ENCODE peak calls at places on chromosomes 3 and 15, in six cellular contexts. Z is foreskin fibroblast, W is AG10803, G is stomach, L is BJ, B is right lobe of liver. C is an unnamed sample.

GRCh38 chr15:63052961-63053698 is 10.6 kb downstream of the TPM1 start:
- DNase-seq in Z (peak), W (peak), G (peak), L (no peak), B (no peak), C (no peak)

GRCh38 chr3:31539275-31539674 is 6.5 kb downstream of the STT3B start:
- DNase-seq in Z (no peak), W (peak), G (no peak), L (no peak), B (no peak), C (no peak)

GRCh38 chr15:45399381-45400212 is 21.3 kb upstream of the GATM start:
- DNase-seq in Z (peak), W (peak), G (no peak), L (no peak), B (no peak), C (peak)

GRCh38 chr3:117019082-117019713 is 309.6 kb downstream of the TUSC7 start:
- DNase-seq in Z (peak), W (peak), G (peak), L (peak), B (peak), C (peak)

GRCh38 chr15:99453646-99454045 is 112.1 kb upstream of the MEF2A start:
- DNase-seq in Z (no peak), W (no peak), G (no peak), L (no peak), B (peak), C (no peak)

GRCh38 chr15:72491768-72492167 is 17.6 kb downstream of the ARIH1 start:
- DNase-seq in Z (peak), W (peak), G (no peak), L (no peak), B (no peak), C (no peak)

GRCh38 chr3:12454808-12455121 is 29.5 kb upstream of the TSEN2 start:
- DNase-seq in Z (peak), W (no peak), G (no peak), L (no peak), B (peak), C (no peak)

GRCh38 chr15:63826513-63826912 is 7.2 kb downstream of the HERC1 start:
- DNase-seq in Z (peak), W (peak), G (no peak), L (no peak), B (no peak), C (no peak)

GRCh38 chr3:49028673-49029562 is at the start of gene IMPDH2:
- DNase-seq in Z (peak), W (peak), G (peak), L (peak), B (peak), C (peak)
- TF ChIP-seq CTCF in Z (no peak), W (no peak), G (no peak), L (peak), B (peak), C (no peak)

DNA sequence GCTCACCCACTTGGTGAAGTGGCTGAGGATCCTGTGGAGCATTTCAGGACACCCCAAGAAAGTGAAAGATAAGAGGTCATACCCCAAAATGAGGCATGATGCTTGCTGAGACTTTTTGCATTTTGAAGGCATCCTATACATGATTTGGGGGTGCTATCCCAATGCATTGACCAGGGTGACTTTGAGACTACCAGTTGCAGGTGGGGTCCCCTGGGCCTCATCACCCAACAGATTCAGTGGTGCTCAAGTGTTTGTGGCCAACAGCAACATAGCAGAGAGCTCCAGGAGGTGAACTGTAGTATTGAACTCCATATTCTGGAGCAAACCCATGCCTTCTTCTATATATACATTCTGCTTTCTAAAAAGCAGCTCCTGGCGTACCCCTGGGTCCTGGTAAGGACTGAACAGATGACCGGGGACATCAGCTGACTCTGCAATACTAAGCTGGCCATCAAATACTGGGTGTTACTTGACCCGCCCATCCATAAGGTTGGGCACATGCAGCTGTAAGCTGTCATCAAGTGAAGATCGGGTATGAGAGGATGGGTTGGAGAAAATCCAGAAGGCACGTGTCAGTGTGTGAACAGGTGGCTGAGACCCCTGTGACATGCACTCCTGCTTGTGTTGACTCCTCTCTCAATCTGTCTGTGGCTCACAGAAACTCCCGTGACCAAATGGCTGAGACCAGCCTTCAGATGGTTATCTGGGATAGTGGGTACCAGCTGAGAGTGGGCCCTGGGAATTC is 143.3 kb downstream of the KLF13 start:
- DNase-seq in Z (no peak), W (no peak), G (peak), L (no peak), B (no peak), C (no peak)
- TF ChIP-seq CTCF in Z (no peak), W (no peak), G (no peak), L (no peak), B (no peak), C (no peak)

GRCh38 chr15:80936288-80937078 is 53.1 kb downstream of the MESD start:
- DNase-seq in Z (no peak), W (no peak), G (no peak), L (no peak), B (no peak), C (no peak)
- TF ChIP-seq CTCF in Z (no peak), W (no peak), G (no peak), L (no peak), B (no peak), C (no peak)

DNA sequence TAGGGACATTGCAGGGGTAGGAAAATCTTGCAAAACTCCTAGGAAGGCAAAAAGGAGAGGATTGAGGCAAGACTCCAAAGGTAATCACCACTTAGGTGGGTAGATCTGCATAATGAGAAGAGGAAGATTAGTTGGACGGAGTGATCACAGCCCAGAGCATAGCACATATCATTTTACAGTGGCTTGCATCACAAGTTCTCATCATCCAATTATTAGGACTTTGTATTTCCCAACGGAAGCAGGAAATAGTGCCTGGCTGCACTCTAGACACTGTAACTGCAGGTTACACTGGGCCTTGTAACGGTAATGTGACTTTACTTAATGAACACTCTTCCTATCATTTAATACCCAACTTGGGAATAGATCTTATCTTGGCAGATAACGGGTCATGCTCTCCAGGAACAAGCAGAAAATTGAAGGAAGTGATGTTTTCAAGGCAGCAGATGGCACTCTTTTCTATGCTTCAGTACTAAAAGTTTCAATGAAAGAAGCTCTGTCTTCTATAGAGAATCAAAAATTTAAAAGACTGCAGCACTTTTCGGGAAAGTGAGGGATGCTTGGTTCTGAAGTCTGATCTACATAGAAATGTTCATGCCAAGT is 101.9 kb upstream of the KCNMB2 start:
- DNase-seq in Z (peak), W (no peak), G (no peak), L (no peak), B (no peak), C (no peak)
- TF ChIP-seq CTCF in Z (peak), W (peak), G (no peak), L (peak), B (no peak), C (peak)

GRCh38 chr3:190514163-190515153 is 573 bp downstream of the IL1RAP start:
- DNase-seq in Z (peak), W (peak), G (peak), L (no peak), B (peak), C (peak)
- TF ChIP-seq CTCF in Z (no peak), W (peak), G (no peak), L (no peak), B (no peak), C (no peak)

GRCh38 chr15:29935296-29936020 is 113.2 kb upstream of the TJP1 start:
- DNase-seq in Z (peak), W (no peak), G (peak), L (no peak), B (no peak), C (no peak)
- TF ChIP-seq CTCF in Z (no peak), W (peak), G (peak), L (no peak), B (peak), C (no peak)

DNA sequence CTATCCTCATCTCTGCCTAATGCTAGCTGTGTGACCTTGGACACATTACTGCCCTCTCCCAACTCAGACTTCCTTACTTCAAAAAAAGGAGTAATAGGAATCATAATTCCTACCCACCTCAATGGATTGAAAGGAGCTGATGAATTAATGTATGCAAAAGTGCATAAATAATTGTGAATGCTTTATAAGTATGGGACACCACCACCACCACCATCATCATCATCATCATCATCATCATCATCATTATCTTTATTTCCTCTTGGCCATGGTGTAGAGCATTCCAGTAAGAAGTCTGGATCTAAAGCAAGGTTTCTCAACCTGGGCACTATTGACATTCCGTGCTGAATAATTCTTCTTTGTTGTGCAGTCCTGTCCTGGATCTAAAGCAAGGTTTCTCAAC is 282.5 kb downstream of the MEX3B start:
- DNase-seq in Z (no peak), W (no peak), G (no peak), L (no peak), B (no peak), C (no peak)
- TF ChIP-seq CTCF in Z (no peak), W (no peak), G (no peak), L (no peak), B (no peak), C (no peak)

DNA sequence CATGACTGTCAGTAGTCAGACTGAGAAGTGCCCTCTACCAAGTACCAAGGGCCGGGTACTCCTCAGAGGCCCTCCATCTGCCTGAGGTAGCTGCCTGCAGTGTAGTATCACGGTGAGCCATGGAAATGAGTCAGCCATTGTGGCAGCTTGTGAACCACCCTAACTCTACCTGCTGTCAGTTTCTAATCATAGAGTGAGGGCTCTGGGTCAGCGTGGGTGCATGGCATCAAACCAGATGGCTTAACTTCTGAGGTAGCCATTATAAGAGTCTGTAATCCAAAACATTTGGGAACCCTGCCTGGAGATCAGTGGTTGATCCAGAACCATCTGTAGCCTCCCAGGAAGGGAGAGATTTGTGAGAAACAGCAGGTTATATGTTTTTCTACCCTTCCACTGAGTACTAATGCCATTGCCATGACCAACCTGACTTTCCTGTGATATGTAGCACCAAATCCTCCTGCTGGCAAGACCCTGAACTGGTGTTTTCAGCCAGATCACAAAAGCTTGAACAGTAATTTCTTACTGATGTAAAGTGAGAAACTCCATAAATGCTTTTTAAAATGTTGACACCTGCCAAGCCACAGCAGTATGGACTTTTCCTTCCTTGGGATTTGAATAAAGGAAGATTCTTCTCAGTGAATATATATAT is 38.9 kb downstream of the ABHD2 start:
- DNase-seq in Z (peak), W (no peak), G (no peak), L (no peak), B (peak), C (no peak)
- TF ChIP-seq CTCF in Z (no peak), W (peak), G (no peak), L (no peak), B (no peak), C (no peak)

GRCh38 chr15:84873997-84874396 is 10.5 kb upstream of the SLC28A1 start:
- DNase-seq in Z (no peak), W (no peak), G (no peak), L (no peak), B (no peak), C (no peak)

GRCh38 chr15:84872009-84872900 is 12.2 kb upstream of the SLC28A1 start:
- DNase-seq in Z (no peak), W (no peak), G (no peak), L (no peak), B (no peak), C (no peak)

GRCh38 chr15:84869510-84869909 is 15.0 kb upstream of the SLC28A1 start:
- DNase-seq in Z (no peak), W (no peak), G (no peak), L (no peak), B (no peak), C (no peak)

GRCh38 chr15:84868037-84868880 is 16.2 kb upstream of the SLC28A1 start:
- DNase-seq in Z (no peak), W (no peak), G (no peak), L (no peak), B (no peak), C (no peak)

DNA sequence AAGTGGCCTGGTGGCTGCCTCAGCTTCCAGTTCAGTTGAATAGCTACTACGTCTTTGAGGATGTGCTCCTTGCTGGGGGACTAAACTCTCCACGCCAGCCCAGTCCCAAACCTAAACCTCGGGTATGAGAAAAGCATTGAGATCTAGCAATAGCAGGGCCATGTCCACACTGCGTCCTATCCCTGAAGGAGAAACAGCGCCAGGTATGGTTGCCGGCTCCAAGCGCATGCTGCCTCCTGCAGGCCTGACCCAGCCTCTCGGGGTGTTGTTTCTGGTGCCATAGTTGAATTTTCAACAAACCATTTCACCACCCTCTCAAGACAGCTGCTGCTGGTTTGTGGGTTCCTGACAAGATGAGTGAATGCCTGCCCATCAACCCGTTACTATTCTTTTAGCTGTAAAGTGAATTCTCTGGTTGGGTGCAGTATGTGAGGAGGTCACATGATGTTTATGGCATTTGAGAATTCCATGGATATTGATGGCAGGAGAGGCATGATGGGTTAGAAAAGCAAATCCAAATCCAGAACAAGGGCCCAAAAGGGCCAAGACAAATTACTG is 13.0 kb upstream of the SLC28A1 start:
- DNase-seq in Z (no peak), W (no peak), G (peak), L (no peak), B (no peak), C (no peak)
- TF ChIP-seq CTCF in Z (no peak), W (no peak), G (peak), L (no peak), B (no peak), C (no peak)

DNA sequence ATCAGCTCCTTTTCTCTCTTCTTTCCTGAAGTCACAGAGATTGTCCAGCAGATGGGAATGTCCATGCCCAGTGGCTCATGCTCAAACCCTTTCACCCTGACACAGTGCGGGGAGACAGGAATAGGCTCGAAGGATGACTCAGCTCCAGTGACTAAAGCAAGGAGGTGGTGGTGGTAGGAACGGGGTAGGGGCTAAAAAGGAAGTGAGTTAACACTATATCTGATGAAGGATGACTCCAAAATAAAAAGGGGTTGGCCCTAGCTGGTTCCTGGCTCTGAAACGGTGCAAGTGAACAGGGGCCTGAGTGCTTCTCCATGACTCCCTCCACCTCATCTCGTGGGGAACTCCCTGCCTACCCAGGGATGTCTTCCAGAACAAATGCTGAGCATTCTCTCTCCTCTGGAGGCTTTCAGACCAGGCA is 167.4 kb upstream of the LPP start:
- DNase-seq in Z (peak), W (peak), G (no peak), L (peak), B (no peak), C (no peak)
- TF ChIP-seq CTCF in Z (no peak), W (peak), G (no peak), L (peak), B (no peak), C (no peak)